ENCODE peak calls at places on chromosomes 1 and 21, in six cellular contexts. F is HCT116, U is SK-N-SH, Q is HL-60, V is body of pancreas, O is SJSA1. K is an unnamed sample.

GRCh38 chr21:15247613-15248012 is 182.8 kb upstream of the NRIP1 start:
- DNase-seq in F (no peak), U (no peak), Q (no peak), V (no peak), O (no peak), K (no peak)

GRCh38 chr1:24926596-24927249 is 3.4 kb downstream of the RUNX3 start:
- DNase-seq in F (no peak), U (no peak), Q (no peak), V (no peak), O (peak), K (no peak)

GRCh38 chr1:84853743-84854721 is 39.0 kb downstream of the LPAR3 start:
- DNase-seq in F (peak), U (no peak), Q (peak), V (peak), O (peak), K (peak)

GRCh38 chr21:45600248-45600647 is 43.3 kb upstream of the PCBP3 start:
- DNase-seq in F (no peak), U (no peak), Q (no peak), V (no peak), O (no peak), K (no peak)

GRCh38 chr1:116331523-116331922 is 41.5 kb upstream of the ATP1A1 start:
- DNase-seq in F (no peak), U (no peak), Q (no peak), V (no peak), O (no peak), K (no peak)

GRCh38 chr1:214473392-214473791 is 78.0 kb downstream of the PTPN14 start:
- DNase-seq in F (no peak), U (no peak), Q (no peak), V (no peak), O (no peak), K (no peak)

GRCh38 chr1:20697560-20697959 is 20.2 kb downstream of the KIF17 start:
- DNase-seq in F (no peak), U (no peak), Q (no peak), V (no peak), O (no peak), K (no peak)

GRCh38 chr21:41634858-41635257 is 126.9 kb upstream of the TMPRSS2 start:
- DNase-seq in F (no peak), U (no peak), Q (no peak), V (no peak), O (no peak), K (peak)

GRCh38 chr1:235919797-235920475 is 53.2 kb upstream of the LYST start:
- DNase-seq in F (no peak), U (no peak), Q (no peak), V (no peak), O (peak), K (peak)

GRCh38 chr1:186519981-186520380 is 59.1 kb upstream of the PDC start:
- DNase-seq in F (no peak), U (no peak), Q (no peak), V (no peak), O (no peak), K (no peak)

GRCh38 chr1:169129109-169129789 is 22.8 kb downstream of the ATP1B1 start:
- DNase-seq in F (no peak), U (no peak), Q (no peak), V (no peak), O (no peak), K (no peak)

GRCh38 chr1:202143768-202144509 is 598 bp downstream of the ARL8A start:
- DNase-seq in F (no peak), U (peak), Q (peak), V (peak), O (peak), K (no peak)

GRCh38 chr1:56933161-56933560 is 32.7 kb downstream of the C8B start:
- DNase-seq in F (no peak), U (no peak), Q (no peak), V (no peak), O (no peak), K (no peak)

GRCh38 chr21:45523411-45524101 is 18.7 kb downstream of the SLC19A1 start:
- DNase-seq in F (no peak), U (no peak), Q (no peak), V (no peak), O (no peak), K (no peak)

GRCh38 chr1:13549521-13549920 is 34.1 kb upstream of the PDPN start:
- DNase-seq in F (no peak), U (no peak), Q (no peak), V (no peak), O (no peak), K (no peak)

GRCh38 chr1:18948048-18948912 is 8.2 kb downstream of the IFFO2 start:
- DNase-seq in F (no peak), U (no peak), Q (no peak), V (no peak), O (peak), K (no peak)

GRCh38 chr1:64933296-64934070 is 32.9 kb downstream of the JAK1 start:
- DNase-seq in F (no peak), U (no peak), Q (peak), V (peak), O (peak), K (no peak)

GRCh38 chr1:216464489-216464888 is 41.2 kb upstream of the USH2A start:
- DNase-seq in F (no peak), U (no peak), Q (no peak), V (no peak), O (peak), K (peak)

GRCh38 chr1:24793762-24794161 is 48.5 kb downstream of the CLIC4 start:
- DNase-seq in F (no peak), U (no peak), Q (no peak), V (no peak), O (peak), K (no peak)

DNA sequence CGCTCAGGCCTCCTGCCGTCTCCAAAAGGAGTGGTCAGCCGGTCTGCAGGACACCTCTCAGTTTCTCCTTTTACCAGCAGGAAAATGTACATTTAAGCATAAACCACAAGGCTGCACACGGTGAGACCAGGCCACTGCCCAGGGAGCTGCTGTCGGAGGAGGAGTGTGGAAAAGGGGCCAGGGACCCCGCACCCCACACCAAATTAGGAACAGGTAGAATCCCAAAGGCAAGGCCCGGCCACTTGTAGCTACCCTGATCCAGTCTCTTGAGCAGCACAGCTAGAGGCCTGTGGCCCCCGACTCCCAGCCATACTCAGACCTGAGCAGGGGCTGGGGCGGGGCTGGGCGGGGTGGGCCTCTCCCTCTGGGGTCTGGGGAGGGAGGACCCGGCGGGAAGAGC is 78.0 kb downstream of the PIK3CD start:
- DNase-seq in F (no peak), U (no peak), Q (no peak), V (no peak), O (no peak), K (no peak)
- H3K27ac ChIP-seq in F (no peak), U (no peak), Q (no peak), V (no peak), O (no peak), K (no peak)

GRCh38 chr1:2317230-2318065 is 73.9 kb downstream of the MORN1 start:
- DNase-seq in F (no peak), U (no peak), Q (no peak), V (no peak), O (no peak), K (no peak)
- H3K27ac ChIP-seq in F (no peak), U (no peak), Q (no peak), V (no peak), O (no peak), K (no peak)

GRCh38 chr1:22258696-22259095 is 115.8 kb upstream of the WNT4 start:
- DNase-seq in F (no peak), U (no peak), Q (no peak), V (no peak), O (no peak), K (no peak)

GRCh38 chr1:22259581-22260282 is 116.8 kb upstream of the WNT4 start:
- DNase-seq in F (no peak), U (no peak), Q (no peak), V (peak), O (no peak), K (no peak)

GRCh38 chr1:22255341-22256212 is 112.7 kb upstream of the WNT4 start:
- DNase-seq in F (no peak), U (no peak), Q (no peak), V (no peak), O (no peak), K (no peak)

GRCh38 chr1:22256213-22256512 is 113.3 kb upstream of the WNT4 start:
- DNase-seq in F (no peak), U (no peak), Q (no peak), V (no peak), O (no peak), K (no peak)

DNA sequence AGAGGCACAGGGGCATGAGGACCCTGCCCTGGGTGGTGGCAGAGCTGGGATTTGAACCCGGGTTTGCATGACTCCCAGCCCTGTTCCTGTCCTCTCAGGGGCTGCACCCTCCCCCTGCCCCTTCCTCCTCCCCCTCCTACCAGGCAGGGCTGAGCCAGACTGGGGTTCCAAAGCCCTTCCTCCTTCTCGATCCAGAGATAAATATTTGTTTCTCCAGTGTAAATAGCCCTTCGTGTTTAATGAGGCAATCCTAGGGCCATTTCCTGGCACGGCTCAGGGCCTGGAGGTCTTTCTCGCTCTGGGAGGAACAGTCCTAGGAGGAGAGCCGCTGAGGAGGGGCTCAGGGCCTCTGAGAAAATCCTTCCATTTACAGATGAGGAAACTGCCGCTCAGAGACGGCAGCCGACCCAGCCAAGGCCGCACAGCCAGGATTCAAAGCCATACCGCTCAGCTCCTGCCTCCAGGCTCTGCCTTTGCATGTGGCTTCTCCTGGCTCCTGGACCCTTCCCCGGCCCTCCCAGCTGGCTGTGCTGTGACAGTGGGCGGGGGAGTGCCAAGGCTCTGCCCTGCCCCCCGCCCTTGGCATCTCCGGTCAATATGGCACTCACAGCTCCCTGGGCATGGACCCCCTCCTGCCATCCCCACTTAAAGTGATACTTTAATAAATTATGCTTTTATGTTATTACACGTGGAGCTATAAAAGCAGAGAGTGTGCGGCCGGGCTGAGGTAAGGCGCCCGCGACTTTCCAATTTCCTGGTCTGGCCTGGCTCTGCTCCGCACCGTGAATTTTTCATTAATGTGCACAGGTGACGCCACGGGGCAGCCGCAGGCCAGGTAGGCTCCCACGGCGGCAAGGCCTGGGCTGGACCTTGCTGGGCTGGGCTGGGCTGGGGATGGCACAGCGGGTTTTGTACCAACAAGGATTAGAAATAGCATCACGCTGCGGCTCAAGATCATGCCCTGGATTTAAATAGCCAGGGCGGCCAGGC is 114.7 kb upstream of the WNT4 start:
- DNase-seq in F (no peak), U (no peak), Q (no peak), V (peak), O (no peak), K (no peak)
- H3K27ac ChIP-seq in F (no peak), U (no peak), Q (no peak), V (no peak), O (no peak), K (no peak)

GRCh38 chr1:237084399-237085077 is 42.6 kb downstream of the RYR2 start:
- DNase-seq in F (no peak), U (no peak), Q (no peak), V (no peak), O (no peak), K (no peak)
- H3K27ac ChIP-seq in F (no peak), U (no peak), Q (no peak), V (no peak), O (no peak), K (no peak)

DNA sequence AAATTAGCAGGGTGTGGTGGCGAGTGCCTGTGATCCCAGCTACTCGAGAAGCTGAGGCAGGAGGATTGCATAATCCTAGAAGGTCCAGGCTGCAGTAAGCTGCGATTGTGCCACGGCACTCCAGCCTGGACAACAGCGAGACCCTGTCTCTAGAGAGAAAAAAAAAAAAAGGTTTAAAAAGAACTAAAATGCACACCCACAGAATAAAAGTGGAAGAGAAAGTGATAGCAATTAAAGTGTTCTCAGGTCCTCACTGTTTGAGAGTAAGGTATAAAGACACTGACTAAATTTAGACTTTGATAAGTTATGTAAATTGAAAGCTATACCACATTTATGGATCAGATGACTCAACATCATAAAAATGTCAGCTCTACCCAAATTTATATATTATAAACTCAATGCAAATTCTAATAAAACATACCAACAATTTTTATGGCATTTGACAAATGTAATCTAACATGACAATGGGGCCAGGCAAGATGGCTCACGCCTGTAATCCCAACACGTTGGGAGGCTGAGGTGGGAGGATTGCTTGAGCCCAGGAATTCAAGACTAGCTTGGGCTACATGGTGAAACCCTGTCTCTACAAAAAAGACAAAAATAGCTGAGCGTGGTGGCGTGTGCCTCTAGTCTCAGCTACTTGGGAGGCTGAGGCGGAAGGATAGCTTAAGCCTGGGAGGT is 11.8 kb downstream of the ZBTB17 start:
- DNase-seq in F (no peak), U (no peak), Q (no peak), V (no peak), O (no peak), K (no peak)
- H3K27ac ChIP-seq in F (no peak), U (peak), Q (no peak), V (no peak), O (no peak), K (no peak)

GRCh38 chr1:11961230-11961629 is 19.0 kb upstream of the MFN2 start:
- DNase-seq in F (no peak), U (no peak), Q (peak), V (no peak), O (no peak), K (no peak)

GRCh38 chr1:11957891-11958290 is 22.4 kb upstream of the MFN2 start:
- DNase-seq in F (no peak), U (no peak), Q (no peak), V (no peak), O (no peak), K (no peak)

GRCh38 chr1:11960710-11961109 is 19.5 kb upstream of the MFN2 start:
- DNase-seq in F (no peak), U (no peak), Q (peak), V (peak), O (no peak), K (no peak)

GRCh38 chr1:11963622-11964021 is 16.6 kb upstream of the MFN2 start:
- DNase-seq in F (no peak), U (no peak), Q (no peak), V (no peak), O (no peak), K (no peak)

DNA sequence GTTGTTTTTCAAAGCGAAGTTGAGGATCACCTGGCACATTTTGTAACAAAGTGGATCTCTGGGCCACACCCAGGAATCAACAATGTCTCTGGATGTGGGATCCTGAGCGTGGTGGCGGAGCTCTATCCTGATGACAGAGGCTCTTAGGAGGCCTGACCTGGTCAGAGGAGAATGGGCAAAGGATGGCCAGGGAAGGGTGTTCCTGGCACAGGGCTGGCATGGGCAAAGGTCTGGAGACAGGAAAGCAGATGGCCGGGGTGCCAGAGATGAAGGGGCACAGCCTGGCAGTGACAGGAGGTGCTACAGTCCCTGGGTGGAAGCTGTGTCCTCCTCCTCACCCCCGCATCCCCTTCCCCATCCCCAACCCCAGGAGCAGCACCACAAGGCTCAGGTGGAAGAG is 20.0 kb upstream of the MFN2 start:
- DNase-seq in F (no peak), U (no peak), Q (no peak), V (no peak), O (no peak), K (no peak)
- H3K27ac ChIP-seq in F (no peak), U (no peak), Q (no peak), V (no peak), O (no peak), K (no peak)

GRCh38 chr1:244011251-244011650 is 39.8 kb upstream of the ZBTB18 start:
- DNase-seq in F (no peak), U (no peak), Q (no peak), V (no peak), O (peak), K (no peak)
- H3K27ac ChIP-seq in F (no peak), U (peak), Q (no peak), V (no peak), O (no peak), K (no peak)

DNA sequence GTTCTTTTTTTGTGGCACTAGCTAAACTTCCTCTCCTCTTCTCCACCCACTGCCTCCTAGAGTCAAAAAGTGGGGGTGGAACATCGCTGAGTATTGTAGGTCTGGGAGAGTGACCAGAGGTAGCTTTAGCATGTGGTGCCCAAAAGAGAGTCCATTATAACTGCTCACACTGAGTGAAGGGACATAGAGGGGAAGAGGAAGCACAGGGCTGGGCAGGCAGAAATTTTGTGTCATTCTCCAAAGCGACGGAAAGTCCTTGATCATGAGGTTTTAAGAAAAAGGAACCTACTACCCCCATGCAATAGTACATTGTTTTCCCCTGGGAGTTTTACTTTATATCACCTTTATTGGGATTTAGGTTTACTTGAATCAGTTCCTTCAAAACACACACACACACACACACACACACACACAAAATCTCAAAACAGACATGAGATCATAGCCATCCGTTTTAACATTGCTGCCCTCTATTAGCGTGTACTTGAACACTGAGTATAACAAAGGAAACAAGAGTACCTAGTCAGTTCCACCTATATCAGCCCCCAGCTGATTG is 4.1 kb downstream of the CD84 start:
- DNase-seq in F (no peak), U (no peak), Q (peak), V (peak), O (no peak), K (no peak)
- H3K27ac ChIP-seq in F (no peak), U (no peak), Q (peak), V (no peak), O (no peak), K (no peak)